ENCODE peak calls at places on chromosomes 13 and 19, in eight cellular contexts. N is stimulated activated CD8-positive, alpha-beta memory T cell treated with anti-CD3 and anti-CD28 coated beads, Interleukin-7, amount 100 ng/mL, for 48 hours; A is activated B cell treated with CpG ODN at 0.5 μM for 24 hours; G is HFF-Myc; W is left lung; U is iPS DF 19.7; S is transverse colon; V is effector memory CD8-positive, alpha-beta T cell. J is an unnamed sample.
A peak's percentile ranks its signal among the peaks of the same experiment; 100 is the strongest.

GRCh38 chr19:35533822-35534521 is 716 bp downstream of the GAPDHS start:
- DNase-seq in N (no peak), A (no peak), U (no peak), V (peak; percentile 29), G (no peak), S (peak; percentile 49), W (peak; percentile 83), J (no peak)

GRCh38 chr19:33098023-33098652 is 17.2 kb downstream of the GPATCH1 start:
- DNase-seq in V (no peak), N (no peak), U (no peak), W (no peak), A (no peak), G (no peak), S (peak; percentile 39), J (no peak)

GRCh38 chr13:78655007-78655406 is 3.9 kb downstream of the OBI1 start:
- DNase-seq in W (no peak), S (no peak), U (no peak), A (no peak), V (no peak), N (no peak), G (no peak), J (no peak)

GRCh38 chr19:13241321-13242104 is 91.3 kb downstream of the IER2 start:
- DNase-seq in N (peak; percentile 51), S (no peak), A (peak; percentile 17), G (no peak), W (no peak), V (no peak), U (no peak), J (no peak)

GRCh38 chr19:3614858-3615505 is 8.3 kb upstream of the TBXA2R start:
- DNase-seq in N (no peak), W (peak; percentile 58), S (no peak), A (no peak), G (no peak), V (no peak), U (no peak), J (no peak)

GRCh38 chr13:25177636-25178035 is 5.5 kb upstream of the AMER2 start:
- DNase-seq in U (no peak), A (no peak), N (no peak), G (no peak), V (no peak), S (no peak), W (no peak), J (no peak)

GRCh38 chr13:110336681-110337080 is 29.6 kb downstream of the COL4A2 start:
- DNase-seq in U (no peak), W (no peak), A (no peak), N (no peak), G (no peak), S (no peak), V (no peak), J (no peak)

GRCh38 chr13:61466280-61466679 is 50.6 kb upstream of the PCDH20 start:
- DNase-seq in S (no peak), U (peak; percentile 3), V (no peak), A (no peak), G (no peak), N (no peak), W (no peak), J (no peak)

GRCh38 chr13:40479196-40479845 is 187.1 kb downstream of the FOXO1 start:
- DNase-seq in V (no peak), S (no peak), W (peak; percentile 75), G (no peak), A (no peak), U (no peak), N (no peak), J (no peak)

GRCh38 chr13:100434010-100434763 is 154.4 kb downstream of the GGACT start:
- DNase-seq in U (no peak), S (no peak), V (no peak), A (no peak), W (no peak), N (no peak), G (no peak), J (peak; percentile 20)

GRCh38 chr19:33796164-33797100 is at the start of gene KCTD15:
- DNase-seq in V (no peak), U (no peak), A (peak; percentile 36), W (no peak), N (no peak), S (peak; percentile 45), G (no peak), J (no peak)

GRCh38 chr19:38155453-38155852 is 68.6 kb downstream of the DPF1 start:
- DNase-seq in U (no peak), A (no peak), G (no peak), N (no peak), S (no peak), W (no peak), V (no peak), J (no peak)

GRCh38 chr13:91620670-91621141 is 222.3 kb downstream of the GPC5 start:
- DNase-seq in A (no peak), N (no peak), W (no peak), U (no peak), V (no peak), G (no peak), S (no peak), J (no peak)

GRCh38 chr19:1232652-1233360 is 5.0 kb downstream of the CBARP start:
- DNase-seq in W (no peak), G (no peak), U (no peak), S (no peak), A (no peak), V (no peak), N (no peak), J (no peak)

GRCh38 chr13:102566513-102566912 is 30.3 kb upstream of the TPP2 start:
- DNase-seq in U (no peak), V (no peak), G (no peak), W (no peak), S (no peak), A (no peak), N (no peak), J (no peak)

GRCh38 chr13:21661097-21661496 is 9.8 kb upstream of the FGF9 start:
- DNase-seq in V (no peak), S (no peak), W (no peak), A (no peak), U (no peak), G (no peak), N (no peak), J (no peak)

GRCh38 chr19:33868821-33869412 is 72.2 kb downstream of the KCTD15 start:
- DNase-seq in U (no peak), A (no peak), W (no peak), S (peak; percentile 14), G (no peak), V (no peak), N (no peak), J (no peak)

GRCh38 chr19:11046608-11047354 is 42.5 kb upstream of the LDLR start:
- DNase-seq in V (no peak), U (no peak), S (no peak), N (no peak), W (no peak), A (no peak), G (no peak), J (no peak)

GRCh38 chr13:44801990-44802389 is 187.3 kb downstream of the NUFIP1 start:
- DNase-seq in N (no peak), U (no peak), V (no peak), A (no peak), W (no peak), S (no peak), G (peak; percentile 82), J (peak; percentile 63)

GRCh38 chr13:51729853-51730553 is 74.0 kb downstream of the DHRS12 start:
- DNase-seq in S (peak; percentile 19), G (peak; percentile 44), V (no peak), W (no peak), N (peak; percentile 34), U (no peak), A (no peak), J (peak; percentile 65)

GRCh38 chr13:18959996-18960395 is 221.6 kb downstream of the TUBA3C start:
- DNase-seq in U (no peak), A (no peak), W (no peak), G (no peak), V (no peak), S (no peak), N (no peak), J (no peak)

GRCh38 chr13:74710006-74710405 is 575.8 kb upstream of the KLF12 start:
- DNase-seq in N (no peak), S (no peak), U (no peak), A (no peak), V (no peak), G (no peak), W (no peak), J (no peak)

GRCh38 chr19:49555600-49556411 is 24.6 kb downstream of the NOSIP start:
- DNase-seq in W (peak; percentile 86), A (no peak), S (peak; percentile 84), U (no peak), G (no peak), V (peak; percentile 78), N (peak; percentile 78), J (peak; percentile 9)

GRCh38 chr19:39679056-39679790 is 23.5 kb downstream of the LGALS16 start:
- DNase-seq in N (peak; percentile 58), W (no peak), U (no peak), S (no peak), V (no peak), A (no peak), G (no peak), J (no peak)

GRCh38 chr19:47390533-47391488 is 28.5 kb downstream of the MEIS3 start:
- DNase-seq in U (no peak), S (no peak), N (no peak), G (no peak), A (no peak), V (no peak), W (no peak), J (no peak)

GRCh38 chr19:36605101-36605838 is at the start of gene ZNF382:
- DNase-seq in N (peak; percentile 76), S (peak; percentile 57), V (peak; percentile 75), W (peak; percentile 90), U (no peak), G (no peak), A (peak; percentile 85), J (peak; percentile 32)

GRCh38 chr13:21147827-21148226 is 28.5 kb downstream of the SKA3 start:
- DNase-seq in S (no peak), A (no peak), G (no peak), N (no peak), W (no peak), U (no peak), V (no peak), J (no peak)

GRCh38 chr19:2084993-2085720 is 11.0 kb downstream of the MOB3A start:
- DNase-seq in U (no peak), A (peak; percentile 80), G (no peak), S (peak; percentile 88), W (peak; percentile 94), N (peak; percentile 95), V (peak; percentile 96), J (no peak)

GRCh38 chr13:77397636-77398035 is 70.7 kb upstream of the MYCBP2 start:
- DNase-seq in V (no peak), S (no peak), N (no peak), A (no peak), G (no peak), W (no peak), U (no peak), J (no peak)

GRCh38 chr13:35179494-35179893 is 237.4 kb downstream of the NBEA start:
- DNase-seq in U (no peak), G (no peak), A (no peak), S (no peak), V (no peak), W (no peak), N (no peak), J (no peak)

GRCh38 chr19:45981350-45981749 is 7.7 kb upstream of the NOVA2 start:
- DNase-seq in A (no peak), G (no peak), W (no peak), N (no peak), U (no peak), V (no peak), S (no peak), J (no peak)

GRCh38 chr19:35013820-35014754 is 14.0 kb downstream of the GRAMD1A start:
- DNase-seq in S (peak; percentile 50), G (no peak), W (no peak), N (no peak), A (no peak), V (peak; percentile 67), U (no peak), J (no peak)

GRCh38 chr13:61277088-61277487 is 138.6 kb downstream of the PCDH20 start:
- DNase-seq in U (no peak), W (no peak), N (no peak), G (no peak), A (no peak), V (no peak), S (no peak), J (no peak)

GRCh38 chr13:110179116-110179857 is 127.7 kb downstream of the COL4A1 start:
- DNase-seq in S (no peak), N (no peak), G (no peak), W (no peak), V (no peak), U (no peak), A (no peak), J (peak; percentile 35)

J was measured in astrocyte of the cerebellum.